ENCODE peak calls at places on chromosomes 3 and 15, in five cellular contexts. U is ecto neural progenitor cell; O is activated CD4-positive, CD25-positive, alpha-beta regulatory T cell; P is AG08395; Z is nephron progenitor cell. C is an unnamed sample.

GRCh38 chr3:182349951-182350350 is 443.4 kb upstream of the ATP11B start:
- DNase-seq in P (no peak), O (no peak), Z (no peak), U (no peak), C (no peak)

GRCh38 chr3:117788086-117788485 is 1078.5 kb downstream of the TUSC7 start:
- DNase-seq in U (no peak), O (no peak), Z (no peak), P (peak; percentile 70), C (no peak)

GRCh38 chr3:183517656-183518055 is 37.9 kb downstream of the KLHL6 start:
- DNase-seq in P (no peak), Z (no peak), O (no peak), U (no peak), C (no peak)

GRCh38 chr15:80234883-80235282 is 17.1 kb downstream of the CTXND1 start:
- DNase-seq in Z (peak; percentile 39), O (no peak), P (peak; percentile 70), U (no peak), C (peak; percentile 19)

GRCh38 chr3:12158387-12159226 is at the start of gene TIMP4:
- DNase-seq in P (peak; percentile 22), U (peak; percentile 64), O (no peak), Z (peak; percentile 56), C (no peak)

GRCh38 chr3:120622870-120623718 is 27.0 kb downstream of the NDUFB4 start:
- DNase-seq in P (no peak), Z (peak; percentile 53), O (no peak), U (no peak), C (no peak)

GRCh38 chr3:125281411-125281810 is 68.9 kb upstream of the SLC12A8 start:
- DNase-seq in P (peak; percentile 4), Z (no peak), U (no peak), O (no peak), C (no peak)

GRCh38 chr15:94600496-94600895 is 369.1 kb downstream of the MCTP2 start:
- DNase-seq in Z (no peak), O (no peak), P (no peak), U (no peak), C (no peak)

GRCh38 chr3:4409415-4409814 is 57.7 kb downstream of the SUMF1 start:
- DNase-seq in O (no peak), Z (no peak), P (no peak), U (no peak), C (no peak)

GRCh38 chr3:106440672-106441071 is 571.9 kb upstream of the CBLB start:
- DNase-seq in U (no peak), P (no peak), O (no peak), Z (no peak), C (no peak)

GRCh38 chr15:88623061-88623460 is 1.9 kb downstream of the AEN start:
- DNase-seq in U (no peak), Z (no peak), P (peak; percentile 91), O (no peak), C (no peak)

GRCh38 chr3:133933097-133934024 is 37.7 kb upstream of the RAB6B start:
- DNase-seq in U (no peak), Z (no peak), O (no peak), P (no peak), C (no peak)

GRCh38 chr15:57401546-57401945 is 25.2 kb downstream of the CGNL1 start:
- DNase-seq in P (no peak), U (no peak), O (no peak), Z (no peak), C (no peak)

GRCh38 chr15:52164631-52165265 is 26.4 kb downstream of the GNB5 start:
- DNase-seq in O (no peak), Z (no peak), P (no peak), U (no peak), C (no peak)

GRCh38 chr3:185753354-185753753 is 71.5 kb downstream of the IGF2BP2 start:
- DNase-seq in O (no peak), U (no peak), Z (no peak), P (no peak), C (no peak)

GRCh38 chr3:108879915-108880314 is 57.3 kb downstream of the TRAT1 start:
- DNase-seq in U (no peak), Z (no peak), P (no peak), O (no peak), C (no peak)

GRCh38 chr3:50502584-50503423 is 630 bp downstream of the CACNA2D2 start:
- DNase-seq in U (peak; percentile 78), Z (peak; percentile 63), P (no peak), O (no peak), C (no peak)

GRCh38 chr3:138474163-138474562 is 39.7 kb downstream of the ESYT3 start:
- DNase-seq in P (no peak), U (no peak), Z (no peak), O (no peak), C (no peak)

GRCh38 chr15:63348392-63348791 is 33.3 kb downstream of the CA12 start:
- DNase-seq in U (no peak), O (no peak), Z (no peak), P (peak; percentile 82), C (no peak)

GRCh38 chr15:75597667-75598341 is 18.7 kb upstream of the PTPN9 start:
- DNase-seq in U (no peak), O (no peak), Z (no peak), P (peak; percentile 30), C (peak; percentile 21)

GRCh38 chr3:194481525-194482195 is 5.1 kb downstream of the ATP13A3 start:
- DNase-seq in Z (no peak), U (no peak), O (no peak), P (no peak), C (no peak)

GRCh38 chr15:60374628-60375081 is 23.1 kb downstream of the ANXA2 start:
- DNase-seq in O (no peak), U (no peak), P (peak; percentile 69), Z (peak; percentile 37), C (no peak)

GRCh38 chr15:48478581-48478980 is 147.4 kb downstream of the DUT start:
- DNase-seq in P (no peak), U (no peak), Z (no peak), O (no peak), C (no peak)

GRCh38 chr3:193488741-193489140 is 66.0 kb downstream of the ATP13A4 start:
- DNase-seq in U (no peak), P (no peak), O (no peak), Z (no peak), C (no peak)

GRCh38 chr3:1269808-1270207 is 177.0 kb downstream of the CNTN6 start:
- DNase-seq in P (no peak), Z (no peak), U (no peak), O (no peak), C (no peak)

GRCh38 chr3:109098245-109098644 is 19.7 kb downstream of the MORC1 start:
- DNase-seq in U (no peak), O (no peak), P (no peak), Z (peak; percentile 20), C (no peak)

GRCh38 chr3:71103430-71103881 is 480.1 kb downstream of the FOXP1 start:
- DNase-seq in U (no peak), O (no peak), P (peak; percentile 50), Z (no peak), C (no peak)

GRCh38 chr3:38008971-38009580 is 18.5 kb downstream of the VILL start:
- DNase-seq in P (no peak), Z (no peak), U (no peak), O (no peak), C (no peak)

GRCh38 chr15:31149987-31150386 is 48.5 kb upstream of the TRPM1 start:
- DNase-seq in O (no peak), Z (no peak), U (no peak), P (no peak), C (no peak)

GRCh38 chr3:57228734-57229505 is 1.4 kb downstream of the APPL1 start:
- DNase-seq in O (no peak), U (no peak), Z (no peak), P (peak; percentile 69), C (no peak)

GRCh38 chr3:119350114-119350513 is 55.9 kb downstream of the ARHGAP31 start:
- DNase-seq in P (no peak), Z (no peak), U (peak; percentile 64), O (no peak), C (no peak)

GRCh38 chr3:122307987-122308386 is 17.1 kb upstream of the CSTA start:
- DNase-seq in O (no peak), U (no peak), P (no peak), Z (no peak), C (no peak)

GRCh38 chr3:139441656-139442055 is 34.7 kb downstream of the RBP2 start:
- DNase-seq in P (no peak), Z (no peak), U (no peak), O (no peak), C (no peak)

GRCh38 chr3:29486087-29486486 is 205.2 kb downstream of the RBMS3 start:
- DNase-seq in P (peak; percentile 65), Z (no peak), O (no peak), U (no peak), C (no peak)

GRCh38 chr15:53936137-53936536 is 42.1 kb upstream of the UNC13C start:
- DNase-seq in Z (no peak), O (no peak), P (no peak), U (no peak), C (no peak)

GRCh38 chr3:21020681-21021080 is 730.3 kb downstream of the ZNF385D start:
- DNase-seq in P (no peak), U (no peak), O (no peak), Z (no peak), C (no peak)

GRCh38 chr15:62792960-62793758 is 249.4 kb upstream of the TPM1 start:
- DNase-seq in Z (no peak), P (no peak), O (no peak), U (no peak), C (no peak)

GRCh38 chr15:60384052-60384451 is 13.7 kb downstream of the ANXA2 start:
- DNase-seq in Z (no peak), O (no peak), P (no peak), U (no peak), C (no peak)

GRCh38 chr3:182957676-182958075 is 22.7 kb downstream of the DCUN1D1 start:
- DNase-seq in U (no peak), O (no peak), P (no peak), Z (no peak), C (no peak)

GRCh38 chr15:67501836-67502461 is 19.0 kb upstream of the C15orf61 start:
- DNase-seq in P (no peak), U (no peak), Z (no peak), O (no peak), C (no peak)

C was measured in central memory CD8-positive, alpha-beta T cell.